ENCODE peak calls at places on chromosome 16, in five cellular contexts. E is neural progenitor cell, A is ELR, V is glutamatergic neuron, R is HuH-7.5. B is an unnamed sample.

GRCh38 chr16:19085679-19086200 is 18.3 kb downstream of the COQ7 start:
- DNase-seq in V (no peak), E (no peak), R (no peak), A (peak), B (no peak)

GRCh38 chr16:26195225-26195624 is 503.5 kb downstream of the HS3ST4 start:
- DNase-seq in R (no peak), A (no peak), V (no peak), E (no peak), B (no peak)

GRCh38 chr16:67399218-67399733 is 6.0 kb upstream of the TPPP3 start:
- DNase-seq in A (no peak), R (peak), V (peak), E (peak), B (no peak)

GRCh38 chr16:1564325-1564724 is 30.9 kb downstream of the TMEM204 start:
- DNase-seq in E (no peak), A (peak), R (peak), V (peak), B (no peak)

GRCh38 chr16:83355570-83356218 is 452.1 kb upstream of the HSBP1 start:
- DNase-seq in R (no peak), E (no peak), V (no peak), A (no peak), B (no peak)

GRCh38 chr16:56849690-56850680 is 15.0 kb upstream of the SLC12A3 start:
- DNase-seq in R (no peak), A (no peak), V (no peak), E (no peak), B (no peak)

GRCh38 chr16:57305159-57305811 is 20.8 kb upstream of the PLLP start:
- DNase-seq in V (no peak), A (no peak), E (no peak), R (no peak), B (no peak)

GRCh38 chr16:20385844-20386832 is 18.4 kb downstream of the PDILT start:
- DNase-seq in E (peak), A (peak), R (peak), V (peak), B (peak)

GRCh38 chr16:11665071-11665491 is 3.2 kb upstream of the SNN start:
- DNase-seq in V (peak), R (no peak), A (no peak), E (peak), B (no peak)

GRCh38 chr16:87552772-87553171 is 49.5 kb upstream of the JPH3 start:
- DNase-seq in R (no peak), V (no peak), A (peak), E (no peak), B (no peak)

GRCh38 chr16:22008215-22009142 is 568 bp downstream of the MOSMO start:
- DNase-seq in R (no peak), A (peak), E (peak), V (peak), B (no peak)